ENCODE peak calls at places on chromosomes 13 and 19, in six cellular contexts. One of them, this sample, is unnamed. For H3K4me1, the result is how much of the 10 kb centered on the place peaks cover.

GRCh38 chr13:50761406-50761805 is 82.1 kb downstream of the DLEU7 start:
- DNase-seq in body of pancreas: no peak
- DNase-seq in mucosa of descending colon: no peak
- DNase-seq in fibroblast of lung: no peak
- DNase-seq in adrenal gland: no peak
- DNase-seq in right cardiac atrium: no peak
- DNase-seq in this sample: no peak

GRCh38 chr13:113192902-113193301 is 15.6 kb downstream of the PCID2 start:
- DNase-seq in body of pancreas: no peak
- DNase-seq in mucosa of descending colon: no peak
- DNase-seq in fibroblast of lung: peak
- DNase-seq in adrenal gland: no peak
- DNase-seq in right cardiac atrium: no peak
- DNase-seq in this sample: no peak

GRCh38 chr19:11125994-11126685 is 29.4 kb downstream of the SPC24 start:
- DNase-seq in body of pancreas: peak
- DNase-seq in mucosa of descending colon: peak
- DNase-seq in fibroblast of lung: peak
- DNase-seq in adrenal gland: peak
- DNase-seq in right cardiac atrium: peak
- DNase-seq in this sample: peak

GRCh38 chr13:106587787-106588186 is 19.9 kb upstream of the ARGLU1 start:
- DNase-seq in body of pancreas: no peak
- DNase-seq in mucosa of descending colon: no peak
- DNase-seq in fibroblast of lung: no peak
- DNase-seq in adrenal gland: no peak
- DNase-seq in right cardiac atrium: no peak
- DNase-seq in this sample: peak

GRCh38 chr19:49216076-49216475 is 58.5 kb downstream of the TRPM4 start:
- DNase-seq in body of pancreas: no peak
- DNase-seq in mucosa of descending colon: no peak
- DNase-seq in fibroblast of lung: peak
- DNase-seq in adrenal gland: no peak
- DNase-seq in right cardiac atrium: no peak
- DNase-seq in this sample: no peak

GRCh38 chr19:49678970-49679831 is 2.1 kb downstream of the PRMT1 start:
- DNase-seq in body of pancreas: no peak
- DNase-seq in mucosa of descending colon: peak
- DNase-seq in fibroblast of lung: no peak
- DNase-seq in adrenal gland: peak
- DNase-seq in right cardiac atrium: peak
- DNase-seq in this sample: no peak

GRCh38 chr13:75870397-75870801 is 234.3 kb downstream of the LMO7 start:
- DNase-seq in body of pancreas: no peak
- DNase-seq in mucosa of descending colon: no peak
- DNase-seq in fibroblast of lung: no peak
- DNase-seq in adrenal gland: no peak
- DNase-seq in right cardiac atrium: peak
- DNase-seq in this sample: peak

GRCh38 chr13:61414686-61415664 is 674 bp downstream of the PCDH20 start:
- DNase-seq in body of pancreas: peak
- DNase-seq in mucosa of descending colon: peak
- DNase-seq in fibroblast of lung: peak
- DNase-seq in adrenal gland: no peak
- DNase-seq in right cardiac atrium: peak
- DNase-seq in this sample: peak

GRCh38 chr13:75666646-75667351 is 30.7 kb downstream of the LMO7 start:
- DNase-seq in body of pancreas: no peak
- DNase-seq in mucosa of descending colon: no peak
- DNase-seq in fibroblast of lung: peak
- DNase-seq in adrenal gland: no peak
- DNase-seq in right cardiac atrium: no peak
- DNase-seq in this sample: no peak

GRCh38 chr13:79901336-79901735 is 420.4 kb downstream of the NDFIP2 start:
- DNase-seq in body of pancreas: no peak
- DNase-seq in mucosa of descending colon: no peak
- DNase-seq in fibroblast of lung: peak
- DNase-seq in adrenal gland: no peak
- DNase-seq in right cardiac atrium: no peak
- DNase-seq in this sample: no peak

GRCh38 chr19:7970716-7971448 is 27.4 kb upstream of the TIMM44 start:
- DNase-seq in body of pancreas: no peak
- DNase-seq in mucosa of descending colon: peak
- DNase-seq in fibroblast of lung: peak
- DNase-seq in adrenal gland: peak
- DNase-seq in right cardiac atrium: no peak
- DNase-seq in this sample: peak

GRCh38 chr19:35043906-35044305 is 2.4 kb downstream of the HPN start:
- DNase-seq in body of pancreas: no peak
- DNase-seq in mucosa of descending colon: no peak
- DNase-seq in fibroblast of lung: no peak
- DNase-seq in adrenal gland: no peak
- DNase-seq in right cardiac atrium: peak
- DNase-seq in this sample: no peak

GRCh38 chr13:40192516-40193257 is 473.8 kb downstream of the FOXO1 start:
- DNase-seq in body of pancreas: no peak
- DNase-seq in mucosa of descending colon: no peak
- DNase-seq in fibroblast of lung: no peak
- DNase-seq in adrenal gland: no peak
- DNase-seq in right cardiac atrium: peak
- DNase-seq in this sample: no peak

GRCh38 chr13:107043016-107043957 is 475.4 kb upstream of the ARGLU1 start:
- DNase-seq in body of pancreas: no peak
- DNase-seq in mucosa of descending colon: no peak
- DNase-seq in fibroblast of lung: peak
- DNase-seq in adrenal gland: no peak
- DNase-seq in right cardiac atrium: peak
- DNase-seq in this sample: peak

GRCh38 chr13:33721719-33722118 is 96.2 kb upstream of the RFC3 start:
- DNase-seq in body of pancreas: no peak
- DNase-seq in mucosa of descending colon: no peak
- DNase-seq in fibroblast of lung: peak
- DNase-seq in adrenal gland: no peak
- DNase-seq in right cardiac atrium: no peak
- DNase-seq in this sample: no peak

GRCh38 chr13:22194106-22194810 is 523.4 kb downstream of the FGF9 start:
- DNase-seq in body of pancreas: no peak
- DNase-seq in mucosa of descending colon: no peak
- DNase-seq in fibroblast of lung: no peak
- DNase-seq in adrenal gland: peak
- DNase-seq in right cardiac atrium: no peak
- DNase-seq in this sample: no peak

GRCh38 chr13:50131998-50132936 is 117.0 kb downstream of the KCNRG start:
- DNase-seq in body of pancreas: no peak
- DNase-seq in mucosa of descending colon: peak
- DNase-seq in fibroblast of lung: no peak
- DNase-seq in adrenal gland: no peak
- DNase-seq in right cardiac atrium: peak
- DNase-seq in this sample: no peak

GRCh38 chr13:94239135-94239534 is 240.3 kb downstream of the DCT start:
- DNase-seq in body of pancreas: no peak
- DNase-seq in mucosa of descending colon: no peak
- DNase-seq in fibroblast of lung: peak
- DNase-seq in adrenal gland: no peak
- DNase-seq in right cardiac atrium: no peak
- DNase-seq in this sample: no peak

GRCh38 chr19:32976223-32976805 is 4.3 kb downstream of the FAAP24 start:
- DNase-seq in body of pancreas: peak
- DNase-seq in mucosa of descending colon: peak
- DNase-seq in fibroblast of lung: peak
- DNase-seq in adrenal gland: peak
- DNase-seq in right cardiac atrium: peak
- DNase-seq in this sample: peak

GRCh38 chr13:99417151-99417820 is 84.0 kb upstream of the TM9SF2 start:
- DNase-seq in body of pancreas: no peak
- DNase-seq in mucosa of descending colon: no peak
- DNase-seq in fibroblast of lung: no peak
- DNase-seq in adrenal gland: no peak
- DNase-seq in right cardiac atrium: no peak
- DNase-seq in this sample: no peak

GRCh38 chr13:99417821-99418662 is 83.2 kb upstream of the TM9SF2 start:
- DNase-seq in body of pancreas: no peak
- DNase-seq in mucosa of descending colon: no peak
- DNase-seq in fibroblast of lung: peak
- DNase-seq in adrenal gland: no peak
- DNase-seq in right cardiac atrium: no peak
- DNase-seq in this sample: no peak

GRCh38 chr13:99419591-99420243 is 81.6 kb upstream of the TM9SF2 start:
- DNase-seq in body of pancreas: no peak
- DNase-seq in mucosa of descending colon: no peak
- DNase-seq in fibroblast of lung: no peak
- DNase-seq in adrenal gland: no peak
- DNase-seq in right cardiac atrium: no peak
- DNase-seq in this sample: no peak

GRCh38 chr13:99416411-99417121 is 84.7 kb upstream of the TM9SF2 start:
- DNase-seq in body of pancreas: no peak
- DNase-seq in mucosa of descending colon: no peak
- DNase-seq in fibroblast of lung: no peak
- DNase-seq in adrenal gland: peak
- DNase-seq in right cardiac atrium: no peak
- DNase-seq in this sample: no peak

DNA sequence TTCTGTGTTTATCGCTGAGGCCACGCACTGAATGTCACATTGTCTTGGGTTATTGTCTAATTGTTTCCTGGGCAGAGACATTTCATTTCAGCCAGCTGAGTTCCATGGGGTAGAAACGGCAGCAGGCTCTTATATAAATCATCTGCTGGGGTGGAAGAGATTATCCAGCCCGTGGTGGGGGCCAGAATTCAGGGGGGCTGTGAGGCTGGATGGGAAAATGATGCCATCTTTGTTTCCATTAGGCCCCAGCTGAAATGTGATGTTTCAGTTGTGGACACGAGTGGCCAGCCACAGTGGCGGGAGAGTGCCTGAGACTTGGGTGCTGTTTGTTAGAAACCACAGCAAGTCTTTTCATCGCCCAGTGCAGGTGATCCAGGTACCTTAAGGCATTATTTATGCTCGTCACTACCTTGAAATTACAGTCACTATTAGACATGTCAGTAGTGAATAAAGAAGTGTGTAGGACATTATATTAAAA is 82.6 kb upstream of the TM9SF2 start:
- DNase-seq in body of pancreas: no peak
- DNase-seq in mucosa of descending colon: no peak
- DNase-seq in fibroblast of lung: no peak
- DNase-seq in adrenal gland: no peak
- DNase-seq in right cardiac atrium: no peak
- DNase-seq in this sample: no peak
- H3K4me1 ChIP-seq in body of pancreas: under half
- H3K4me1 ChIP-seq in mucosa of descending colon: under half
- H3K4me1 ChIP-seq in fibroblast of lung: under half
- H3K4me1 ChIP-seq in adrenal gland: under half
- H3K4me1 ChIP-seq in right cardiac atrium: under half
- H3K4me1 ChIP-seq in this sample: under half

GRCh38 chr19:41222240-41222639 is 3.2 kb downstream of the AXL start:
- DNase-seq in body of pancreas: no peak
- DNase-seq in mucosa of descending colon: no peak
- DNase-seq in fibroblast of lung: no peak
- DNase-seq in adrenal gland: no peak
- DNase-seq in right cardiac atrium: peak
- DNase-seq in this sample: no peak

GRCh38 chr19:41219924-41220567 is 1.0 kb downstream of the AXL start:
- DNase-seq in body of pancreas: peak
- DNase-seq in mucosa of descending colon: no peak
- DNase-seq in fibroblast of lung: peak
- DNase-seq in adrenal gland: no peak
- DNase-seq in right cardiac atrium: peak
- DNase-seq in this sample: no peak

GRCh38 chr19:41218615-41219507 is at the start of gene AXL:
- DNase-seq in body of pancreas: peak
- DNase-seq in mucosa of descending colon: peak
- DNase-seq in fibroblast of lung: peak
- DNase-seq in adrenal gland: peak
- DNase-seq in right cardiac atrium: peak
- DNase-seq in this sample: no peak

GRCh38 chr19:41223431-41224234 is 4.6 kb downstream of the AXL start:
- DNase-seq in body of pancreas: no peak
- DNase-seq in mucosa of descending colon: no peak
- DNase-seq in fibroblast of lung: peak
- DNase-seq in adrenal gland: peak
- DNase-seq in right cardiac atrium: peak
- DNase-seq in this sample: no peak

DNA sequence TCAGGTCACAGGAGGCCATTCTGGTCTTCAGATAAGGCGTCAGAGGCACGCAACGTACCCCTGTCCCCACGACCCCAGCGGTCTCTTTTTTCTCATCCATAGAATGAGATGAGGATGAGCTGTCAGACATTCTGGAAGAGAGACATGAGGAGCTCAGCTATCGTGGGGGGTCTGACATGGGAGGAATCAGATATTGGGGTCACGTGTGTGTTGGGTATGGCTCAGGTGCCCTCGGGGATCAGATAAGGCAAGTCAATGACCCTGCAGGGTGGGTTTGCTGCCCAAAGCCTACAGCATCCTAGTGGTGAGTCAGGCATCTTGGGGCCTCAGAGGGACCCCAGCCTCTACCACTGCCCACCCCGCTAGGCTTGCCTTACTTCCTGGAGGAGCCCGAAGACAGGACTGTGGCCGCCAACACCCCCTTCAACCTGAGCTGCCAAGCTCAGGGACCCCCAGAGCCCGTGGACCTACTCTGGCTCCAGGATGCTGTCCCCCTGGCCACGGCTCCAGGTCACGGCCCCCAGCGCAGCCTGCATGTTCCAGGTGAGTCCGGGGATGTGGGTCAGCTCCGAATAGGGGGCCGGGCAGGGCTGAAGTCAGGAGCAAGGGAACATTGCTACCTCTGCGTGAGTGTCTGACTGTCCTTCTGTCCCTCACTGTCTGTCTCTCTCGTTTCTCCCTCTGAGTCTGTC is 2.6 kb downstream of the AXL start:
- DNase-seq in body of pancreas: no peak
- DNase-seq in mucosa of descending colon: no peak
- DNase-seq in fibroblast of lung: no peak
- DNase-seq in adrenal gland: no peak
- DNase-seq in right cardiac atrium: peak
- DNase-seq in this sample: no peak
- H3K4me1 ChIP-seq in body of pancreas: under half
- H3K4me1 ChIP-seq in mucosa of descending colon: under half
- H3K4me1 ChIP-seq in fibroblast of lung: under half
- H3K4me1 ChIP-seq in adrenal gland: under half
- H3K4me1 ChIP-seq in right cardiac atrium: under half
- H3K4me1 ChIP-seq in this sample: under half

GRCh38 chr13:35485451-35485850 is 9.0 kb upstream of the MAB21L1 start:
- DNase-seq in body of pancreas: no peak
- DNase-seq in mucosa of descending colon: no peak
- DNase-seq in fibroblast of lung: no peak
- DNase-seq in adrenal gland: no peak
- DNase-seq in right cardiac atrium: no peak
- DNase-seq in this sample: no peak
- H3K4me1 ChIP-seq in body of pancreas: under half
- H3K4me1 ChIP-seq in mucosa of descending colon: under half
- H3K4me1 ChIP-seq in fibroblast of lung: under half
- H3K4me1 ChIP-seq in adrenal gland: under half
- H3K4me1 ChIP-seq in right cardiac atrium: under half
- H3K4me1 ChIP-seq in this sample: under half

DNA sequence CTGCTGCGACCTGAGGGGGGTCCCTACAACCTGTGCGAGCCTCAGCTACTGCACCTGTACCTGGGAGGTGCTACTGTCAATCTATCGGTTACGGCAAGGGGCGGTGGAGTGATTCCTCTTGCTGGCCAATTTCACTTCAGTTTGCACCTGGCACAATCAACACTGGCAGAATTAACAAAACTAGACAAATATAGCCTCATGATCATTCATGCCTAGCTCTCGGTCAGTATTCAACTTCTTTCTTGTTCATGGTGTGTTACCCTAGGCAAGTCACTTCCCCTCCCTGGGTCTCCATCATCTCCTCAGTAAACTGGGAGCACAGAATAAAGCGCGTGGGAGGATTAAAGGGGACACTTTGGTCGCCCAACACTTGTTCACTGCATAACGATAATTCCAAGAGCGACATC is 621 bp downstream of the HAUS8 start:
- DNase-seq in body of pancreas: no peak
- DNase-seq in mucosa of descending colon: no peak
- DNase-seq in fibroblast of lung: no peak
- DNase-seq in adrenal gland: no peak
- DNase-seq in right cardiac atrium: no peak
- DNase-seq in this sample: no peak
- H3K4me1 ChIP-seq in body of pancreas: under half
- H3K4me1 ChIP-seq in mucosa of descending colon: under half
- H3K4me1 ChIP-seq in fibroblast of lung: under half
- H3K4me1 ChIP-seq in adrenal gland: under half
- H3K4me1 ChIP-seq in right cardiac atrium: under half
- H3K4me1 ChIP-seq in this sample: under half